ENCODE peak calls at places on chromosomes 5 and 9, in seven cellular contexts. G is AG04450; O is pancreas; P is heart right ventricle; T is ascending aorta; L is tibial artery; F is CD8-positive, alpha-beta T cell. Y is an unnamed sample. For H3K27me3 and H3K9me3, the result is how much of the 10 kb centered on the place peaks cover.

GRCh38 chr9:14346301-14346721 is 32.4 kb upstream of the NFIB start:
- DNase-seq in O (no peak), F (no peak), L (peak), P (peak), G (no peak), T (no peak), Y (no peak)

GRCh38 chr9:89661391-89661949 is 56.7 kb downstream of the GADD45G start:
- DNase-seq in T (no peak), L (peak), F (no peak), P (no peak), O (no peak), G (no peak), Y (no peak)

GRCh38 chr5:761854-762685 is 22.5 kb downstream of the ZDHHC11B start:
- DNase-seq in G (no peak), L (no peak), P (no peak), T (no peak), F (no peak), O (peak), Y (peak)

GRCh38 chr5:126847318-126848221 is 70.6 kb downstream of the LMNB1 start:
- DNase-seq in G (no peak), F (no peak), O (no peak), P (no peak), L (peak), T (no peak), Y (no peak)

GRCh38 chr9:92763721-92764380 is 782 bp downstream of the BICD2 start:
- DNase-seq in O (peak), T (no peak), P (peak), G (no peak), L (no peak), F (no peak), Y (peak)

GRCh38 chr5:1752881-1753280 is 46.8 kb downstream of the MRPL36 start:
- DNase-seq in G (no peak), O (no peak), F (no peak), P (no peak), T (no peak), L (peak), Y (no peak)

GRCh38 chr9:79817469-79818004 is 245.8 kb downstream of the TLE4 start:
- DNase-seq in F (no peak), G (no peak), L (no peak), T (no peak), P (peak), O (no peak), Y (no peak)

GRCh38 chr5:170787216-170787615 is 3.7 kb downstream of the GABRP start:
- DNase-seq in F (no peak), O (peak), T (no peak), G (no peak), L (no peak), P (no peak), Y (no peak)

GRCh38 chr5:139650689-139651501 is 2.7 kb downstream of the CXXC5 start:
- DNase-seq in P (peak), G (no peak), O (peak), L (peak), F (no peak), T (no peak), Y (peak)

GRCh38 chr5:10133830-10134229 is 115.9 kb downstream of the ATPSCKMT start:
- DNase-seq in O (no peak), G (no peak), F (no peak), L (no peak), T (no peak), P (no peak), Y (no peak)

GRCh38 chr9:4490705-4491620 is 695 bp downstream of the SLC1A1 start:
- DNase-seq in P (no peak), F (no peak), T (no peak), G (no peak), L (no peak), O (peak), Y (no peak)

GRCh38 chr9:114697951-114698351 is 16.0 kb upstream of the TEX48 start:
- DNase-seq in T (no peak), L (no peak), P (no peak), F (no peak), O (no peak), G (no peak), Y (no peak)

GRCh38 chr5:69213513-69214215 is 21.0 kb upstream of the CDK7 start:
- DNase-seq in F (no peak), L (no peak), G (peak), T (no peak), P (no peak), O (no peak), Y (peak)

GRCh38 chr5:172402531-172403190 is 51.7 kb downstream of the SH3PXD2B start:
- DNase-seq in G (no peak), P (no peak), O (no peak), F (no peak), T (no peak), L (no peak), Y (no peak)
- H3K4me3 ChIP-seq in G (no peak), P (no peak), O (no peak), F (no peak), T (peak), L (no peak), Y (no peak)

GRCh38 chr5:103034662-103035392 is 85.1 kb downstream of the GIN1 start:
- DNase-seq in G (no peak), P (no peak), F (no peak), L (no peak), T (no peak), O (no peak), Y (no peak)
- H3K27me3 ChIP-seq in G (under half), P (under half), F (under half), L (under half), T (under half), O (under half), Y (under half)

GRCh38 chr9:90895786-90896185 is 94.2 kb downstream of the SYK start:
- DNase-seq in T (no peak), O (no peak), F (no peak), P (no peak), G (no peak), L (no peak), Y (no peak)

GRCh38 chr9:90898229-90898628 is 96.6 kb downstream of the SYK start:
- DNase-seq in O (no peak), P (no peak), F (no peak), T (no peak), G (no peak), L (no peak), Y (no peak)

GRCh38 chr9:90894956-90895687 is 93.5 kb downstream of the SYK start:
- DNase-seq in G (no peak), F (no peak), O (no peak), P (no peak), T (no peak), L (no peak), Y (no peak)

GRCh38 chr9:90893706-90894105 is 92.1 kb downstream of the SYK start:
- DNase-seq in L (no peak), F (no peak), G (no peak), O (no peak), P (no peak), T (no peak), Y (no peak)

GRCh38 chr9:90896231-90896630 is 94.6 kb downstream of the SYK start:
- DNase-seq in O (no peak), F (no peak), L (no peak), T (no peak), G (no peak), P (no peak), Y (no peak)
- H3K9me3 ChIP-seq in O (under half), F (under half), L (under half), T (under half), G (under half), P (under half), Y (under half)

DNA sequence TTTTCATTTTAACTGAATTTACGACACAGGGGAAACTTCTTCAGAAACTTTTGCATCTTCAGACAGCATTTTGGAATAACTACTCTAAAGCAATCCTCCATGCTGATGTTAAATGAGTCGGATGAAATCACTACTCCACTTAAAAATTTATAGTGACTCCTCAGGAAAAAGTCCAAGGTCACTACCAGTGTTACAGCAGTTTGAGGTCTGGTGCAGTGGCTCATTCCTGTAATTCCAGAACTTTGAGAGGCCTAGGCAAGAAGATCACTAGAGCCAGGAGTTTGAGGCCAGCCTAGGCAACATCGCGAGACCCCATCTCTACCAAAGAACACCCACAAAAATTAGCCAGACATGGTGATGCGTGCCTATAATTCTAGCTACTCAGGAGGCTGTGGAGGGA is 5.9 kb upstream of the GAS1 start:
- DNase-seq in L (no peak), O (no peak), P (no peak), G (no peak), T (no peak), F (no peak), Y (no peak)
- H3K4me3 ChIP-seq in L (no peak), O (no peak), P (no peak), G (no peak), T (no peak), F (no peak), Y (no peak)

GRCh38 chr9:37029304-37029775 is 4.7 kb downstream of the PAX5 start:
- DNase-seq in P (no peak), L (no peak), F (no peak), O (no peak), T (no peak), G (no peak), Y (peak)

GRCh38 chr9:37031081-37031480 is 3.0 kb downstream of the PAX5 start:
- DNase-seq in F (no peak), O (no peak), T (no peak), G (no peak), L (no peak), P (no peak), Y (no peak)

GRCh38 chr9:37028425-37029031 is 5.5 kb downstream of the PAX5 start:
- DNase-seq in O (peak), L (no peak), G (no peak), T (no peak), F (no peak), P (no peak), Y (no peak)

GRCh38 chr9:37030591-37030939 is 3.5 kb downstream of the PAX5 start:
- DNase-seq in G (no peak), L (no peak), T (no peak), P (no peak), O (no peak), F (no peak), Y (no peak)

GRCh38 chr9:37029776-37030590 is 4.1 kb downstream of the PAX5 start:
- DNase-seq in F (no peak), O (no peak), T (no peak), L (no peak), P (no peak), G (no peak), Y (no peak)
- H3K27me3 ChIP-seq in F (half or more), O (under half), T (half or more), L (under half), P (half or more), G (half or more), Y (under half)

GRCh38 chr5:96000308-96000707 is 38.7 kb upstream of the ELL2 start:
- DNase-seq in P (no peak), G (no peak), T (no peak), F (no peak), L (no peak), O (no peak), Y (no peak)

GRCh38 chr5:96004087-96004486 is 42.4 kb upstream of the ELL2 start:
- DNase-seq in G (no peak), L (no peak), O (no peak), T (no peak), F (no peak), P (no peak), Y (no peak)

GRCh38 chr5:95996904-95997751 is 35.5 kb upstream of the ELL2 start:
- DNase-seq in T (no peak), O (no peak), F (no peak), L (no peak), G (no peak), P (no peak), Y (no peak)

GRCh38 chr5:96004754-96005153 is 43.1 kb upstream of the ELL2 start:
- DNase-seq in F (no peak), G (no peak), L (no peak), P (no peak), O (no peak), T (no peak), Y (no peak)

GRCh38 chr5:96001262-96001661 is 39.6 kb upstream of the ELL2 start:
- DNase-seq in T (no peak), G (no peak), L (no peak), O (no peak), F (no peak), P (no peak), Y (no peak)
- H3K9me3 ChIP-seq in T (under half), G (under half), L (under half), O (under half), F (under half), P (under half), Y (under half)

GRCh38 chr5:178588769-178589168 is 1.4 kb downstream of the COL23A1 start:
- DNase-seq in G (no peak), L (no peak), O (no peak), F (no peak), T (no peak), P (no peak), Y (no peak)
- H3K4me3 ChIP-seq in G (no peak), L (no peak), O (no peak), F (no peak), T (peak), P (no peak), Y (no peak)

DNA sequence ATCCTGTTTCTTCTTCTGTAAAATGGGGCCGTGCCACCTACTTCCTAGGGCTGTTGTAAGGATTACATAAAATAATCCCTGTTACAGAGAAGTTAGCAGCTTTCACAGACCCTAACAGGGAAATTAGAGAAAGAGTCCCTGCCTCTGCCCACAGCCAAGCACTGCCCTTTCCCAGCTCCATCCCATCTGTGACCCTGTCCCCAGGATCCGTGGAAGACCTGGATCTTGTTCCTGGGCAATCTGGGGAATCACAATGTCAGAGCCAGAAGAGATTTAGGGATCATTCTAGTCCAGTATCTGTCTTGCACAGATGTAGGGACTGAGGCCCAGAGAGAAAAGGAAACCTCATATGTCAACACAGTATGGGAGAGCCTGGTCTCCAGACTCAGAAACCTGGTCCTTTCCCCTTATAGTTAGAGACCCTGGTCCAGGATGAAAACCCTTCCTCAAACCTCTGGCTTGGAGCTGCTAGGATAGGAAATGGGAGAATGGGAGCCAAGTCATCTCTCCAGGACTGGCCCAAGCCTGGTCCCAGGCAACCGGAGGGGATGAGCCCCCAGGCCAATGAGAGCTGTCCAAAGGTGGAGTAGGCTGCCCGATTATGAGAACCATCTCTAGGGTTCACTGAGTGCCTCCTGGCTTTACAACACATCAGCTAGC is 12.5 kb downstream of the LHX6 start:
- DNase-seq in L (no peak), G (no peak), O (no peak), T (no peak), P (no peak), F (no peak), Y (no peak)
- H3K27me3 ChIP-seq in L (under half), G (half or more), O (under half), T (under half), P (under half), F (under half), Y (half or more)

DNA sequence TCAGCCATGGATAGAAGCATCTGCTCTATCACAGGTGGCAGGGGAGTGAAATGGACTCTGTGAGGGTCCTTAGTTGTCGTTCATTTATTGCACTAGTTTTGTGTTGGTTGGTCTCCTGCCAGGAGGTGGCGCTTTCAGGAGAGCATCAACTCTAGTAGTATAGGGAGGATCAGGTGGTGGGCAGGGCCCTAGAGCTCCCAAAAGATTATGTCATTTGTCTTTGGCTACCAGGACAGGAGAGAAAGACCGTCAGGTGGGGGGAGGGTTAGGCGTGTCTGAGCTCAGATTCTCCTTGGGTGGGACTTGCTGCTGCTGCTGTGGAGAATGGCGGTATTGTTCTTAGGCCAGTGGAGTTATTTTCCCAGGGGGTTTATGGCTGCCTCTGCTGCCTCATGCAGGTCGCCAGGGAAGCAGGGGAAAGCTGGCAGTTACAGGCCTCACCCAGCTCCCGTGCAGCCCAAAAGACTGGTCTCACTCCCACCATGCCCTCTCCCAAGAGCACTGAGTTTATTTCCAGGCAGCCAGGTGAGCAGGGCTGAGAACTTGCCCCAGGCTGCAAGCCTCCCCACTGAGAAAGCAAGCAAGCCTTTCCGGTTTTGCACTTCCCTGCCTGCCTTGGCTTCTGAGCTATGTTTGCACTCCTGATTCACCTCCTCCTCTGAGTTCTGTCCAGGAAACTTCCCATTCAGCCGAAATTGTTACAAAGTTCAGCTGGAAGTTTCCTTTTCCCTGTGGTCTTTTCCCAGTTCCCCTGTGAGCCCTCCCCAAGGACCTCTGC is 317.3 kb downstream of the TAF11L14 start:
- DNase-seq in T (no peak), G (no peak), L (no peak), F (no peak), O (no peak), P (no peak), Y (peak)
- H3K9me3 ChIP-seq in T (under half), G (under half), L (under half), F (under half), O (under half), P (half or more), Y (under half)